ENCODE peak calls at places on chromosomes 6 and 20, in six cellular contexts. One of them, this sample, is unnamed.
A peak's percentile ranks its signal among the peaks of the same experiment; 100 is the strongest.

GRCh38 chr6:70686548-70687133 is 19.0 kb downstream of the SMAP1 start:
- DNase-seq in GM04504: no peak
- DNase-seq in HL-60: no peak
- DNase-seq in omental fat pad: no peak
- DNase-seq in posterior cingulate gyrus: no peak
- DNase-seq in effector CD4-positive, alpha-beta T cell: peak; percentile 16
- DNase-seq in this sample: no peak

GRCh38 chr6:129863664-129864063 is 2.5 kb upstream of the TMEM244 start:
- DNase-seq in HL-60: no peak
- DNase-seq in GM04504: peak; percentile 27
- DNase-seq in omental fat pad: no peak
- DNase-seq in effector CD4-positive, alpha-beta T cell: no peak
- DNase-seq in posterior cingulate gyrus: peak; percentile 49
- DNase-seq in this sample: no peak

GRCh38 chr6:163956571-163957407 is 542.3 kb downstream of the QKI start:
- DNase-seq in omental fat pad: peak; percentile 40
- DNase-seq in posterior cingulate gyrus: peak; percentile 88
- DNase-seq in GM04504: peak; percentile 55
- DNase-seq in effector CD4-positive, alpha-beta T cell: peak; percentile 17
- DNase-seq in HL-60: peak; percentile 66
- DNase-seq in this sample: peak; percentile 80

GRCh38 chr6:14664112-14664592 is 546.6 kb downstream of the CD83 start:
- DNase-seq in effector CD4-positive, alpha-beta T cell: no peak
- DNase-seq in HL-60: no peak
- DNase-seq in posterior cingulate gyrus: no peak
- DNase-seq in GM04504: no peak
- DNase-seq in omental fat pad: no peak
- DNase-seq in this sample: no peak

GRCh38 chr20:47018381-47018780 is 123.7 kb downstream of the EYA2 start:
- DNase-seq in HL-60: no peak
- DNase-seq in GM04504: no peak
- DNase-seq in effector CD4-positive, alpha-beta T cell: no peak
- DNase-seq in posterior cingulate gyrus: no peak
- DNase-seq in omental fat pad: no peak
- DNase-seq in this sample: no peak

GRCh38 chr6:12545837-12546658 is 170.5 kb upstream of the PHACTR1 start:
- DNase-seq in HL-60: no peak
- DNase-seq in posterior cingulate gyrus: no peak
- DNase-seq in effector CD4-positive, alpha-beta T cell: no peak
- DNase-seq in omental fat pad: no peak
- DNase-seq in GM04504: peak; percentile 38
- DNase-seq in this sample: no peak

GRCh38 chr6:73523434-73524123 is 2.7 kb upstream of the EEF1A1 start:
- DNase-seq in HL-60: peak; percentile 89
- DNase-seq in omental fat pad: peak; percentile 31
- DNase-seq in posterior cingulate gyrus: no peak
- DNase-seq in effector CD4-positive, alpha-beta T cell: peak; percentile 68
- DNase-seq in GM04504: no peak
- DNase-seq in this sample: peak; percentile 94

GRCh38 chr6:63263456-63263855 is 52.2 kb downstream of the FKBP1C start:
- DNase-seq in GM04504: no peak
- DNase-seq in HL-60: no peak
- DNase-seq in omental fat pad: no peak
- DNase-seq in posterior cingulate gyrus: no peak
- DNase-seq in effector CD4-positive, alpha-beta T cell: no peak
- DNase-seq in this sample: no peak

GRCh38 chr20:278607-279571 is 11.7 kb downstream of the C20orf96 start:
- DNase-seq in HL-60: no peak
- DNase-seq in effector CD4-positive, alpha-beta T cell: no peak
- DNase-seq in GM04504: no peak
- DNase-seq in omental fat pad: no peak
- DNase-seq in posterior cingulate gyrus: no peak
- DNase-seq in this sample: peak; percentile 87

GRCh38 chr20:41138217-41138526 is 829 bp downstream of the PLCG1 start:
- DNase-seq in omental fat pad: no peak
- DNase-seq in posterior cingulate gyrus: no peak
- DNase-seq in effector CD4-positive, alpha-beta T cell: no peak
- DNase-seq in HL-60: no peak
- DNase-seq in GM04504: no peak
- DNase-seq in this sample: no peak

GRCh38 chr6:49499623-49500022 is at the start of gene GLYATL3:
- DNase-seq in HL-60: no peak
- DNase-seq in GM04504: no peak
- DNase-seq in omental fat pad: no peak
- DNase-seq in posterior cingulate gyrus: no peak
- DNase-seq in effector CD4-positive, alpha-beta T cell: no peak
- DNase-seq in this sample: no peak

GRCh38 chr6:167676666-167677421 is 149.9 kb upstream of the AFDN start:
- DNase-seq in GM04504: no peak
- DNase-seq in effector CD4-positive, alpha-beta T cell: no peak
- DNase-seq in omental fat pad: no peak
- DNase-seq in HL-60: no peak
- DNase-seq in posterior cingulate gyrus: peak; percentile 62
- DNase-seq in this sample: no peak

GRCh38 chr6:39254999-39255535 is 25.8 kb upstream of the KCNK5 start:
- DNase-seq in effector CD4-positive, alpha-beta T cell: no peak
- DNase-seq in GM04504: no peak
- DNase-seq in posterior cingulate gyrus: no peak
- DNase-seq in omental fat pad: no peak
- DNase-seq in HL-60: no peak
- DNase-seq in this sample: no peak

GRCh38 chr6:159252955-159253508 is 83.8 kb downstream of the FNDC1 start:
- DNase-seq in HL-60: peak; percentile 11
- DNase-seq in omental fat pad: no peak
- DNase-seq in posterior cingulate gyrus: no peak
- DNase-seq in effector CD4-positive, alpha-beta T cell: no peak
- DNase-seq in GM04504: peak; percentile 69
- DNase-seq in this sample: no peak

GRCh38 chr6:149961728-149962425 is 1.9 kb upstream of the ULBP1 start:
- DNase-seq in effector CD4-positive, alpha-beta T cell: no peak
- DNase-seq in GM04504: no peak
- DNase-seq in posterior cingulate gyrus: no peak
- DNase-seq in omental fat pad: no peak
- DNase-seq in HL-60: no peak
- DNase-seq in this sample: no peak

GRCh38 chr6:49366539-49366938 is 96.5 kb downstream of the MMUT start:
- DNase-seq in posterior cingulate gyrus: no peak
- DNase-seq in HL-60: no peak
- DNase-seq in GM04504: no peak
- DNase-seq in omental fat pad: no peak
- DNase-seq in effector CD4-positive, alpha-beta T cell: no peak
- DNase-seq in this sample: no peak

GRCh38 chr20:401682-402495 is 6.2 kb upstream of the RBCK1 start:
- DNase-seq in effector CD4-positive, alpha-beta T cell: no peak
- DNase-seq in omental fat pad: no peak
- DNase-seq in HL-60: no peak
- DNase-seq in GM04504: peak; percentile 44
- DNase-seq in posterior cingulate gyrus: no peak
- DNase-seq in this sample: no peak

GRCh38 chr6:156840136-156840535 is 63.0 kb downstream of the ARID1B start:
- DNase-seq in effector CD4-positive, alpha-beta T cell: no peak
- DNase-seq in posterior cingulate gyrus: no peak
- DNase-seq in HL-60: no peak
- DNase-seq in omental fat pad: no peak
- DNase-seq in GM04504: no peak
- DNase-seq in this sample: no peak

GRCh38 chr6:168011291-168011690 is 13.8 kb downstream of the KIF25 start:
- DNase-seq in omental fat pad: no peak
- DNase-seq in HL-60: no peak
- DNase-seq in GM04504: no peak
- DNase-seq in effector CD4-positive, alpha-beta T cell: no peak
- DNase-seq in posterior cingulate gyrus: no peak
- DNase-seq in this sample: no peak

GRCh38 chr6:20953019-20953418 is 418.8 kb downstream of the CDKAL1 start:
- DNase-seq in HL-60: no peak
- DNase-seq in GM04504: no peak
- DNase-seq in effector CD4-positive, alpha-beta T cell: no peak
- DNase-seq in posterior cingulate gyrus: no peak
- DNase-seq in omental fat pad: no peak
- DNase-seq in this sample: no peak

GRCh38 chr6:143755301-143755744 is 77.6 kb downstream of the PHACTR2 start:
- DNase-seq in effector CD4-positive, alpha-beta T cell: no peak
- DNase-seq in GM04504: no peak
- DNase-seq in HL-60: no peak
- DNase-seq in omental fat pad: no peak
- DNase-seq in posterior cingulate gyrus: no peak
- DNase-seq in this sample: no peak

GRCh38 chr6:160005861-160006540 is 37.1 kb downstream of the IGF2R start:
- DNase-seq in HL-60: no peak
- DNase-seq in posterior cingulate gyrus: no peak
- DNase-seq in effector CD4-positive, alpha-beta T cell: no peak
- DNase-seq in GM04504: no peak
- DNase-seq in omental fat pad: no peak
- DNase-seq in this sample: no peak

GRCh38 chr20:18092890-18093289 is 35.2 kb upstream of the OVOL2 start:
- DNase-seq in effector CD4-positive, alpha-beta T cell: no peak
- DNase-seq in omental fat pad: no peak
- DNase-seq in posterior cingulate gyrus: no peak
- DNase-seq in HL-60: no peak
- DNase-seq in GM04504: no peak
- DNase-seq in this sample: no peak

GRCh38 chr6:87968435-87969278 is 79.0 kb upstream of the SPACA1 start:
- DNase-seq in GM04504: no peak
- DNase-seq in omental fat pad: no peak
- DNase-seq in effector CD4-positive, alpha-beta T cell: no peak
- DNase-seq in posterior cingulate gyrus: peak; percentile 88
- DNase-seq in HL-60: no peak
- DNase-seq in this sample: peak; percentile 29

GRCh38 chr6:7907159-7907558 is 3.4 kb downstream of the TXNDC5 start:
- DNase-seq in effector CD4-positive, alpha-beta T cell: no peak
- DNase-seq in HL-60: no peak
- DNase-seq in GM04504: no peak
- DNase-seq in omental fat pad: no peak
- DNase-seq in posterior cingulate gyrus: no peak
- DNase-seq in this sample: no peak

GRCh38 chr20:16530201-16530681 is 43.0 kb downstream of the KIF16B start:
- DNase-seq in posterior cingulate gyrus: no peak
- DNase-seq in HL-60: no peak
- DNase-seq in GM04504: no peak
- DNase-seq in omental fat pad: no peak
- DNase-seq in effector CD4-positive, alpha-beta T cell: no peak
- DNase-seq in this sample: peak; percentile 56

GRCh38 chr6:90118581-90118980 is 178.1 kb downstream of the BACH2 start:
- DNase-seq in GM04504: no peak
- DNase-seq in omental fat pad: no peak
- DNase-seq in posterior cingulate gyrus: no peak
- DNase-seq in effector CD4-positive, alpha-beta T cell: no peak
- DNase-seq in HL-60: no peak
- DNase-seq in this sample: no peak

GRCh38 chr6:31770860-31771259 is 6.3 kb downstream of the VWA7 start:
- DNase-seq in posterior cingulate gyrus: no peak
- DNase-seq in omental fat pad: no peak
- DNase-seq in effector CD4-positive, alpha-beta T cell: no peak
- DNase-seq in HL-60: no peak
- DNase-seq in GM04504: no peak
- DNase-seq in this sample: no peak

GRCh38 chr6:142696123-142696522 is 248.9 kb downstream of the HIVEP2 start:
- DNase-seq in effector CD4-positive, alpha-beta T cell: no peak
- DNase-seq in posterior cingulate gyrus: no peak
- DNase-seq in omental fat pad: no peak
- DNase-seq in GM04504: no peak
- DNase-seq in HL-60: no peak
- DNase-seq in this sample: no peak

GRCh38 chr6:1231941-1232340 is 80.0 kb upstream of the FOXQ1 start:
- DNase-seq in effector CD4-positive, alpha-beta T cell: no peak
- DNase-seq in posterior cingulate gyrus: no peak
- DNase-seq in omental fat pad: no peak
- DNase-seq in HL-60: no peak
- DNase-seq in GM04504: no peak
- DNase-seq in this sample: no peak

GRCh38 chr20:58046311-58046710 is 182.1 kb downstream of the ANKRD60 start:
- DNase-seq in HL-60: no peak
- DNase-seq in GM04504: no peak
- DNase-seq in effector CD4-positive, alpha-beta T cell: no peak
- DNase-seq in omental fat pad: no peak
- DNase-seq in posterior cingulate gyrus: no peak
- DNase-seq in this sample: no peak

GRCh38 chr6:144362042-144363018 is 77.2 kb downstream of the UTRN start:
- DNase-seq in omental fat pad: no peak
- DNase-seq in effector CD4-positive, alpha-beta T cell: no peak
- DNase-seq in HL-60: no peak
- DNase-seq in posterior cingulate gyrus: no peak
- DNase-seq in GM04504: no peak
- DNase-seq in this sample: no peak

GRCh38 chr6:89034586-89035251 is 45.8 kb upstream of the PNRC1 start:
- DNase-seq in GM04504: peak; percentile 56
- DNase-seq in effector CD4-positive, alpha-beta T cell: no peak
- DNase-seq in posterior cingulate gyrus: no peak
- DNase-seq in omental fat pad: no peak
- DNase-seq in HL-60: peak; percentile 91
- DNase-seq in this sample: peak; percentile 71